ENCODE peak calls at places on chromosomes 12 and 14, in ten cellular contexts. One of them, this sample, is unnamed.

GRCh38 chr14:32367501-32367900 is 38.4 kb downstream of the AKAP6 start:
- ATAC-seq in right lobe of liver: no peak
- ATAC-seq in pancreas: no peak
- ATAC-seq in HepG2: no peak
- ATAC-seq in Panc1: no peak
- ATAC-seq in thoracic aorta: no peak
- ATAC-seq in body of pancreas: no peak
- ATAC-seq in lung: no peak
- ATAC-seq in upper lobe of right lung: no peak
- ATAC-seq in naive thymus-derived CD4-positive, alpha-beta T cell: no peak
- ATAC-seq in this sample: no peak

GRCh38 chr12:110647669-110648068 is 33.7 kb downstream of the TCTN1 start:
- ATAC-seq in right lobe of liver: no peak
- ATAC-seq in pancreas: no peak
- ATAC-seq in HepG2: no peak
- ATAC-seq in Panc1: no peak
- ATAC-seq in thoracic aorta: no peak
- ATAC-seq in body of pancreas: no peak
- ATAC-seq in lung: no peak
- ATAC-seq in upper lobe of right lung: no peak
- ATAC-seq in naive thymus-derived CD4-positive, alpha-beta T cell: peak
- ATAC-seq in this sample: no peak

GRCh38 chr14:71606064-71606463 is 326.2 kb upstream of the RGS6 start:
- ATAC-seq in right lobe of liver: no peak
- ATAC-seq in pancreas: no peak
- ATAC-seq in HepG2: no peak
- ATAC-seq in Panc1: no peak
- ATAC-seq in thoracic aorta: no peak
- ATAC-seq in body of pancreas: no peak
- ATAC-seq in lung: no peak
- ATAC-seq in upper lobe of right lung: no peak
- ATAC-seq in naive thymus-derived CD4-positive, alpha-beta T cell: no peak
- ATAC-seq in this sample: no peak

GRCh38 chr12:11652351-11653040 is 3.0 kb downstream of the ETV6 start:
- ATAC-seq in right lobe of liver: peak
- ATAC-seq in pancreas: peak
- ATAC-seq in HepG2: no peak
- ATAC-seq in Panc1: no peak
- ATAC-seq in thoracic aorta: no peak
- ATAC-seq in body of pancreas: no peak
- ATAC-seq in lung: peak
- ATAC-seq in upper lobe of right lung: peak
- ATAC-seq in naive thymus-derived CD4-positive, alpha-beta T cell: no peak
- ATAC-seq in this sample: no peak

GRCh38 chr12:6833189-6833890 is 5.1 kb downstream of the P3H3 start:
- ATAC-seq in right lobe of liver: no peak
- ATAC-seq in pancreas: no peak
- ATAC-seq in HepG2: no peak
- ATAC-seq in Panc1: no peak
- ATAC-seq in thoracic aorta: no peak
- ATAC-seq in body of pancreas: no peak
- ATAC-seq in lung: no peak
- ATAC-seq in upper lobe of right lung: no peak
- ATAC-seq in naive thymus-derived CD4-positive, alpha-beta T cell: no peak
- ATAC-seq in this sample: no peak

GRCh38 chr12:52358575-52359350 is 8.5 kb downstream of the KRT85 start:
- ATAC-seq in right lobe of liver: no peak
- ATAC-seq in pancreas: no peak
- ATAC-seq in HepG2: no peak
- ATAC-seq in Panc1: no peak
- ATAC-seq in thoracic aorta: no peak
- ATAC-seq in body of pancreas: no peak
- ATAC-seq in lung: no peak
- ATAC-seq in upper lobe of right lung: no peak
- ATAC-seq in naive thymus-derived CD4-positive, alpha-beta T cell: peak
- ATAC-seq in this sample: no peak

GRCh38 chr12:52964556-52965336 is 15.8 kb downstream of the KRT18 start:
- ATAC-seq in right lobe of liver: peak
- ATAC-seq in pancreas: peak
- ATAC-seq in HepG2: peak
- ATAC-seq in Panc1: peak
- ATAC-seq in thoracic aorta: no peak
- ATAC-seq in body of pancreas: peak
- ATAC-seq in lung: no peak
- ATAC-seq in upper lobe of right lung: peak
- ATAC-seq in naive thymus-derived CD4-positive, alpha-beta T cell: no peak
- ATAC-seq in this sample: no peak

GRCh38 chr12:3129301-3130052 is 52.3 kb downstream of the TSPAN9 start:
- ATAC-seq in right lobe of liver: no peak
- ATAC-seq in pancreas: no peak
- ATAC-seq in HepG2: no peak
- ATAC-seq in Panc1: no peak
- ATAC-seq in thoracic aorta: no peak
- ATAC-seq in body of pancreas: no peak
- ATAC-seq in lung: no peak
- ATAC-seq in upper lobe of right lung: no peak
- ATAC-seq in naive thymus-derived CD4-positive, alpha-beta T cell: peak
- ATAC-seq in this sample: no peak

GRCh38 chr12:23099604-23100003 is 474.6 kb downstream of the ETNK1 start:
- ATAC-seq in right lobe of liver: no peak
- ATAC-seq in pancreas: no peak
- ATAC-seq in HepG2: no peak
- ATAC-seq in Panc1: no peak
- ATAC-seq in thoracic aorta: no peak
- ATAC-seq in body of pancreas: no peak
- ATAC-seq in lung: no peak
- ATAC-seq in upper lobe of right lung: no peak
- ATAC-seq in naive thymus-derived CD4-positive, alpha-beta T cell: no peak
- ATAC-seq in this sample: no peak

GRCh38 chr12:65875635-65876034 is 51.4 kb downstream of the HMGA2 start:
- ATAC-seq in right lobe of liver: no peak
- ATAC-seq in pancreas: no peak
- ATAC-seq in HepG2: no peak
- ATAC-seq in Panc1: no peak
- ATAC-seq in thoracic aorta: no peak
- ATAC-seq in body of pancreas: no peak
- ATAC-seq in lung: no peak
- ATAC-seq in upper lobe of right lung: no peak
- ATAC-seq in naive thymus-derived CD4-positive, alpha-beta T cell: no peak
- ATAC-seq in this sample: no peak

GRCh38 chr12:21642707-21643389 is 14.8 kb downstream of the LDHB start:
- ATAC-seq in right lobe of liver: no peak
- ATAC-seq in pancreas: peak
- ATAC-seq in HepG2: no peak
- ATAC-seq in Panc1: no peak
- ATAC-seq in thoracic aorta: no peak
- ATAC-seq in body of pancreas: no peak
- ATAC-seq in lung: no peak
- ATAC-seq in upper lobe of right lung: no peak
- ATAC-seq in naive thymus-derived CD4-positive, alpha-beta T cell: no peak
- ATAC-seq in this sample: no peak

GRCh38 chr12:66092559-66093269 is 37.8 kb downstream of the LLPH start:
- ATAC-seq in right lobe of liver: no peak
- ATAC-seq in pancreas: peak
- ATAC-seq in HepG2: no peak
- ATAC-seq in Panc1: no peak
- ATAC-seq in thoracic aorta: peak
- ATAC-seq in body of pancreas: peak
- ATAC-seq in lung: no peak
- ATAC-seq in upper lobe of right lung: no peak
- ATAC-seq in naive thymus-derived CD4-positive, alpha-beta T cell: peak
- ATAC-seq in this sample: no peak

GRCh38 chr14:69037790-69038448 is 58.8 kb upstream of the ACTN1 start:
- ATAC-seq in right lobe of liver: peak
- ATAC-seq in pancreas: no peak
- ATAC-seq in HepG2: no peak
- ATAC-seq in Panc1: peak
- ATAC-seq in thoracic aorta: no peak
- ATAC-seq in body of pancreas: no peak
- ATAC-seq in lung: no peak
- ATAC-seq in upper lobe of right lung: peak
- ATAC-seq in naive thymus-derived CD4-positive, alpha-beta T cell: no peak
- ATAC-seq in this sample: no peak

GRCh38 chr12:124531906-124532305 is 35.5 kb downstream of the NCOR2 start:
- ATAC-seq in right lobe of liver: no peak
- ATAC-seq in pancreas: no peak
- ATAC-seq in HepG2: no peak
- ATAC-seq in Panc1: no peak
- ATAC-seq in thoracic aorta: no peak
- ATAC-seq in body of pancreas: no peak
- ATAC-seq in lung: no peak
- ATAC-seq in upper lobe of right lung: no peak
- ATAC-seq in naive thymus-derived CD4-positive, alpha-beta T cell: no peak
- ATAC-seq in this sample: no peak

GRCh38 chr12:124532947-124533346 is 34.5 kb downstream of the NCOR2 start:
- ATAC-seq in right lobe of liver: no peak
- ATAC-seq in pancreas: no peak
- ATAC-seq in HepG2: no peak
- ATAC-seq in Panc1: no peak
- ATAC-seq in thoracic aorta: no peak
- ATAC-seq in body of pancreas: no peak
- ATAC-seq in lung: no peak
- ATAC-seq in upper lobe of right lung: no peak
- ATAC-seq in naive thymus-derived CD4-positive, alpha-beta T cell: no peak
- ATAC-seq in this sample: no peak

GRCh38 chr12:124531281-124531745 is 36.1 kb downstream of the NCOR2 start:
- ATAC-seq in right lobe of liver: no peak
- ATAC-seq in pancreas: peak
- ATAC-seq in HepG2: no peak
- ATAC-seq in Panc1: peak
- ATAC-seq in thoracic aorta: no peak
- ATAC-seq in body of pancreas: no peak
- ATAC-seq in lung: no peak
- ATAC-seq in upper lobe of right lung: no peak
- ATAC-seq in naive thymus-derived CD4-positive, alpha-beta T cell: no peak
- ATAC-seq in this sample: no peak

GRCh38 chr12:124533456-124533855 is 34.0 kb downstream of the NCOR2 start:
- ATAC-seq in right lobe of liver: no peak
- ATAC-seq in pancreas: no peak
- ATAC-seq in HepG2: no peak
- ATAC-seq in Panc1: no peak
- ATAC-seq in thoracic aorta: no peak
- ATAC-seq in body of pancreas: no peak
- ATAC-seq in lung: no peak
- ATAC-seq in upper lobe of right lung: no peak
- ATAC-seq in naive thymus-derived CD4-positive, alpha-beta T cell: no peak
- ATAC-seq in this sample: no peak

GRCh38 chr12:124532331-124532750 is 35.1 kb downstream of the NCOR2 start:
- ATAC-seq in right lobe of liver: no peak
- ATAC-seq in pancreas: no peak
- ATAC-seq in HepG2: no peak
- ATAC-seq in Panc1: no peak
- ATAC-seq in thoracic aorta: no peak
- ATAC-seq in body of pancreas: no peak
- ATAC-seq in lung: no peak
- ATAC-seq in upper lobe of right lung: peak
- ATAC-seq in naive thymus-derived CD4-positive, alpha-beta T cell: no peak
- ATAC-seq in this sample: no peak
- H3K27ac ChIP-seq in right lobe of liver: no peak
- H3K27ac ChIP-seq in pancreas: no peak
- H3K27ac ChIP-seq in HepG2: no peak
- H3K27ac ChIP-seq in Panc1: peak
- H3K27ac ChIP-seq in thoracic aorta: no peak
- H3K27ac ChIP-seq in body of pancreas: no peak
- H3K27ac ChIP-seq in lung: no peak
- H3K27ac ChIP-seq in upper lobe of right lung: no peak
- H3K27ac ChIP-seq in naive thymus-derived CD4-positive, alpha-beta T cell: no peak
- H3K27ac ChIP-seq in this sample: peak

DNA sequence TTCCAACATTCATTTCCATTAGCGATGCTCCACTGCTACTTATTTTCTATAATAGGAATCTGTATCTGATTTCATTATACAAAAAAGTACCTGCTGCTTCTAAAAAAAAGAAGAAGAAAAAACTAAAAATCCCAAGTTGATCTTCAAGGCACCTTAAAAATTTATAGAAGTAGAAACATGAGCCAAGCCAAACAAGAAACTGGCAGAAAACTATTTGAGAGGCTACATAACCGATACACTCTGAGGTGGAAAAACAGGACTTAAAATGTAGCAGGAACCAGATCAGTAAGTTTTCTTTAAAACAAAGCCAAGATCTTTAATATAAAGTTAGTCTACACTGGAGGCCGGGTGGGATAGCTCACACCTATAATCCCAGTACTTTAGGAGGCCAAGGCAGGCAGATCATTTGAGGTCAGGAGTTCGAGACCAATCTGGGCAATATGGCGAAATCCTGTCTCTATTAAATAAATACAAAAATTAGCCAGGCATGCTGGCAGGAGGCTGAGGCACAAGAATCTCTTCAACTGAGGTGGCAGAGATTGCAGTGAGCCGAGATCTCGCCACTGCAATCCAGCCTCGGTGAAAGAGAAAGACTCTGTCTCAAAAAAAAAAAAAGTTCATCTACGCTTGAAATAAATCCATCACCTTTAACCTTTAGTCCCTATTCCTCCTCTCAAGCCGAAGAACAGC is 278.6 kb downstream of the MED13L start:
- ATAC-seq in right lobe of liver: peak
- ATAC-seq in pancreas: peak
- ATAC-seq in HepG2: no peak
- ATAC-seq in Panc1: no peak
- ATAC-seq in thoracic aorta: no peak
- ATAC-seq in body of pancreas: no peak
- ATAC-seq in lung: no peak
- ATAC-seq in upper lobe of right lung: no peak
- ATAC-seq in naive thymus-derived CD4-positive, alpha-beta T cell: no peak
- ATAC-seq in this sample: no peak
- H3K27ac ChIP-seq in right lobe of liver: no peak
- H3K27ac ChIP-seq in pancreas: no peak
- H3K27ac ChIP-seq in HepG2: no peak
- H3K27ac ChIP-seq in Panc1: peak
- H3K27ac ChIP-seq in thoracic aorta: peak
- H3K27ac ChIP-seq in body of pancreas: peak
- H3K27ac ChIP-seq in lung: no peak
- H3K27ac ChIP-seq in upper lobe of right lung: no peak
- H3K27ac ChIP-seq in naive thymus-derived CD4-positive, alpha-beta T cell: peak
- H3K27ac ChIP-seq in this sample: peak

GRCh38 chr12:122838841-122839240 is 3.6 kb downstream of the HIP1R start:
- ATAC-seq in right lobe of liver: no peak
- ATAC-seq in pancreas: no peak
- ATAC-seq in HepG2: no peak
- ATAC-seq in Panc1: no peak
- ATAC-seq in thoracic aorta: no peak
- ATAC-seq in body of pancreas: no peak
- ATAC-seq in lung: no peak
- ATAC-seq in upper lobe of right lung: no peak
- ATAC-seq in naive thymus-derived CD4-positive, alpha-beta T cell: no peak
- ATAC-seq in this sample: no peak
- H3K27ac ChIP-seq in right lobe of liver: no peak
- H3K27ac ChIP-seq in pancreas: no peak
- H3K27ac ChIP-seq in HepG2: peak
- H3K27ac ChIP-seq in Panc1: no peak
- H3K27ac ChIP-seq in thoracic aorta: no peak
- H3K27ac ChIP-seq in body of pancreas: peak
- H3K27ac ChIP-seq in lung: no peak
- H3K27ac ChIP-seq in upper lobe of right lung: no peak
- H3K27ac ChIP-seq in naive thymus-derived CD4-positive, alpha-beta T cell: peak
- H3K27ac ChIP-seq in this sample: no peak

DNA sequence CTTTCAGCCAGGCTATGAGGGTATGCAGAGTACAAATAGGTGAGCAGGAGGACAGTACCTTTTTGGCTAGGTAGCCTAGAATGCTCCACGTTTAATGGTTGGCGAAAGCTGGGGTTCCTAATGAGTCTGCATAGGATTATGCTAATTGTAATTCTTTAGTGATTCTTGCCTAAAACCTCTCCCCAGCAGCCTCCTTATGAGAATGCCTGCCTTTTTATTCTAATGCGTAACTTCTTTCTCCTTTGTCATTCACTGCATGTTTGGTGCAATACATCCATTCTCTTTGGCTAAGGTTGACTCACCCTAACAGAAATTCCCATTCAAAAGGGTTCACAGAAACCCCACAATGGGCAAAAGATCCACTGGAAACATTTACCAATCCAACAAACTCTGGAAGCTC is 752.2 kb downstream of the FSCB start:
- ATAC-seq in right lobe of liver: no peak
- ATAC-seq in pancreas: no peak
- ATAC-seq in HepG2: no peak
- ATAC-seq in Panc1: no peak
- ATAC-seq in thoracic aorta: no peak
- ATAC-seq in body of pancreas: no peak
- ATAC-seq in lung: no peak
- ATAC-seq in upper lobe of right lung: no peak
- ATAC-seq in naive thymus-derived CD4-positive, alpha-beta T cell: no peak
- ATAC-seq in this sample: no peak
- H3K27ac ChIP-seq in right lobe of liver: no peak
- H3K27ac ChIP-seq in pancreas: no peak
- H3K27ac ChIP-seq in HepG2: no peak
- H3K27ac ChIP-seq in Panc1: no peak
- H3K27ac ChIP-seq in thoracic aorta: no peak
- H3K27ac ChIP-seq in body of pancreas: no peak
- H3K27ac ChIP-seq in lung: no peak
- H3K27ac ChIP-seq in upper lobe of right lung: no peak
- H3K27ac ChIP-seq in naive thymus-derived CD4-positive, alpha-beta T cell: no peak
- H3K27ac ChIP-seq in this sample: no peak

This sample was measured in gastroesophageal sphincter.